ENCODE peak calls at places on chromosomes 12 and 14, in seven cellular contexts. T is cardiac fibroblast, F is 8988T, X is PC-3, P is NCI-H1092, D is LoVo, L is NCI-H2029. W is an unnamed sample.

GRCh38 chr14:102782974-102783373 is 5.7 kb downstream of the TRAF3 start:
- DNase-seq in X (no peak), L (no peak), D (no peak), T (no peak), P (no peak), F (no peak), W (no peak)

GRCh38 chr14:69318901-69319475 is 59.0 kb downstream of the GALNT16 start:
- DNase-seq in T (no peak), L (no peak), F (no peak), X (no peak), D (no peak), P (no peak), W (no peak)

GRCh38 chr12:109711596-109712461 is 1.8 kb upstream of the FAM222A start:
- DNase-seq in L (no peak), F (no peak), P (no peak), X (no peak), T (no peak), D (no peak), W (no peak)

GRCh38 chr12:14834502-14834901 is 8.8 kb downstream of the ART4 start:
- DNase-seq in T (no peak), L (no peak), X (no peak), P (no peak), D (no peak), F (no peak), W (no peak)

GRCh38 chr14:21997300-21997699 is 323.7 kb upstream of the OR4E1 start:
- DNase-seq in L (no peak), T (peak), X (peak), P (no peak), D (peak), F (no peak), W (no peak)

GRCh38 chr14:79415726-79416125 is 795.6 kb downstream of the DIO2 start:
- DNase-seq in T (peak), L (no peak), P (no peak), X (no peak), F (no peak), D (no peak), W (no peak)

GRCh38 chr14:79412822-79413221 is 798.5 kb downstream of the DIO2 start:
- DNase-seq in P (no peak), X (peak), L (no peak), F (no peak), D (no peak), T (no peak), W (no peak)

GRCh38 chr14:102811254-102811963 is 34.2 kb downstream of the TRAF3 start:
- DNase-seq in F (no peak), T (no peak), D (no peak), X (no peak), P (no peak), L (no peak), W (no peak)

GRCh38 chr14:59126714-59127436 is 61.6 kb upstream of the DAAM1 start:
- DNase-seq in D (peak), L (peak), P (peak), F (peak), X (peak), T (peak), W (peak)

GRCh38 chr14:23299186-23299521 is 3.5 kb downstream of the PPP1R3E start:
- DNase-seq in T (no peak), F (no peak), P (no peak), X (no peak), L (no peak), D (no peak), W (no peak)

GRCh38 chr14:99393059-99393655 is 87.5 kb downstream of the SETD3 start:
- DNase-seq in X (peak), D (peak), F (peak), P (no peak), T (peak), L (no peak), W (peak)

GRCh38 chr14:77014004-77014604 is 14.4 kb downstream of the IRF2BPL start:
- DNase-seq in L (no peak), F (no peak), X (no peak), P (no peak), T (no peak), D (no peak), W (no peak)

GRCh38 chr14:103624860-103625259 is 4.2 kb upstream of the KLC1 start:
- DNase-seq in P (no peak), D (peak), F (peak), L (no peak), X (peak), T (peak), W (peak)

GRCh38 chr12:31965090-31965489 is 5.9 kb downstream of the RESF1 start:
- DNase-seq in P (no peak), T (no peak), D (no peak), L (no peak), F (no peak), X (no peak), W (no peak)

GRCh38 chr14:79248131-79248530 is 963.2 kb downstream of the DIO2 start:
- DNase-seq in F (no peak), D (no peak), P (no peak), T (no peak), L (no peak), X (no peak), W (no peak)

GRCh38 chr12:54075974-54076373 is 22.3 kb downstream of the HOXC4 start:
- DNase-seq in D (no peak), P (no peak), X (no peak), F (no peak), T (no peak), L (no peak), W (no peak)

GRCh38 chr14:51304428-51304827 is 64.4 kb downstream of the TMX1 start:
- DNase-seq in T (peak), D (no peak), F (no peak), L (no peak), P (no peak), X (no peak), W (no peak)

W was measured in A549.